ENCODE peak calls at places on chromosomes 6 and 20, in four cellular contexts. M is WERI-Rb-1, P is adrenal gland, S is GM23338. A is an unnamed sample.

GRCh38 chr20:14612389-14612788 is 275.0 kb upstream of the FLRT3 start:
- DNase-seq in P (no peak), M (no peak), S (no peak), A (peak; percentile 68)

GRCh38 chr6:132259070-132259469 is 142.2 kb downstream of the MOXD1 start:
- DNase-seq in S (peak; percentile 42), M (no peak), P (no peak), A (peak; percentile 69)

GRCh38 chr6:29845405-29846006 is 17.9 kb downstream of the HLA-G start:
- DNase-seq in M (no peak), S (no peak), P (no peak), A (no peak)

GRCh38 chr6:21163110-21163837 is 430.3 kb upstream of the SOX4 start:
- DNase-seq in P (no peak), S (no peak), M (no peak), A (peak; percentile 28)

GRCh38 chr20:58094160-58094559 is 134.3 kb downstream of the ANKRD60 start:
- DNase-seq in S (no peak), P (no peak), M (no peak), A (no peak)

GRCh38 chr6:7973603-7974002 is 63.0 kb upstream of the TXNDC5 start:
- DNase-seq in S (no peak), M (no peak), P (no peak), A (no peak)

GRCh38 chr20:41182296-41183212 is 45.2 kb downstream of the PLCG1 start:
- DNase-seq in M (no peak), P (no peak), S (no peak), A (no peak)

GRCh38 chr20:41425180-41425884 is 58.7 kb upstream of the EMILIN3 start:
- DNase-seq in P (no peak), M (no peak), S (no peak), A (no peak)

GRCh38 chr6:2197984-2198383 is 47.4 kb downstream of the GMDS start:
- DNase-seq in P (no peak), M (no peak), S (no peak), A (no peak)

GRCh38 chr20:7152071-7152470 is 384.6 kb downstream of the BMP2 start:
- DNase-seq in P (no peak), S (no peak), M (no peak), A (peak; percentile 61)

GRCh38 chr6:36113701-36114100 is 16.6 kb upstream of the MAPK13 start:
- DNase-seq in P (no peak), S (peak; percentile 29), M (no peak), A (peak; percentile 20)

GRCh38 chr6:40039042-40039441 is 104.8 kb upstream of the MOCS1 start:
- DNase-seq in M (no peak), P (no peak), S (no peak), A (no peak)

GRCh38 chr6:12331951-12332749 is 42.0 kb downstream of the EDN1 start:
- DNase-seq in M (no peak), P (no peak), S (no peak), A (peak; percentile 40)

GRCh38 chr6:129552413-129552812 is 157.6 kb downstream of the ARHGAP18 start:
- DNase-seq in M (no peak), S (peak; percentile 8), P (no peak), A (no peak)

GRCh38 chr6:91166271-91166670 is 579.4 kb upstream of the MAP3K7 start:
- DNase-seq in P (no peak), M (no peak), S (no peak), A (no peak)

GRCh38 chr6:91164105-91164504 is 577.2 kb upstream of the MAP3K7 start:
- DNase-seq in P (no peak), M (no peak), S (no peak), A (no peak)

GRCh38 chr6:91173651-91174050 is 586.8 kb upstream of the MAP3K7 start:
- DNase-seq in S (no peak), M (no peak), P (no peak), A (no peak)

GRCh38 chr6:91167846-91168245 is 581.0 kb upstream of the MAP3K7 start:
- DNase-seq in S (no peak), M (no peak), P (no peak), A (no peak)
- H3K4me3 ChIP-seq in S (no peak overlapping the region), M (no peak overlapping the region), P (no peak overlapping the region), A (no peak overlapping the region)

GRCh38 chr6:113854531-113855499 is 2.3 kb upstream of the MARCKS start:
- DNase-seq in S (peak; percentile 90), P (peak; percentile 47), M (peak; percentile 95), A (peak; percentile 75)
- TF ChIP-seq CTCF in S (no peak), P (no peak), M (peak; percentile 34), A (no peak)

GRCh38 chr6:127843582-127843981 is 57.3 kb downstream of the THEMIS start:
- DNase-seq in S (no peak), P (no peak), M (no peak), A (no peak)
- H3K4me3 ChIP-seq in S (no peak overlapping the region), P (no peak overlapping the region), M (no peak overlapping the region), A (no peak overlapping the region)

GRCh38 chr6:163432300-163432699 is 17.8 kb downstream of the QKI start:
- DNase-seq in P (no peak), S (no peak), M (no peak), A (no peak)
- TF ChIP-seq CTCF in P (no peak), S (peak; percentile 38), M (no peak), A (no peak)

GRCh38 chr6:73548458-73549446 is 27.9 kb upstream of the EEF1A1 start:
- DNase-seq in M (no peak), S (no peak), P (no peak), A (no peak)
- H3K4me3 ChIP-seq in M (no peak overlapping the region), S (no peak overlapping the region), P (no peak overlapping the region), A (no peak overlapping the region)

GRCh38 chr6:54913211-54913610 is 66.6 kb downstream of the FAM83B start:
- DNase-seq in M (no peak), S (no peak), P (no peak), A (no peak)
- TF ChIP-seq CTCF in M (no peak), S (no peak), P (no peak), A (no peak)

DNA sequence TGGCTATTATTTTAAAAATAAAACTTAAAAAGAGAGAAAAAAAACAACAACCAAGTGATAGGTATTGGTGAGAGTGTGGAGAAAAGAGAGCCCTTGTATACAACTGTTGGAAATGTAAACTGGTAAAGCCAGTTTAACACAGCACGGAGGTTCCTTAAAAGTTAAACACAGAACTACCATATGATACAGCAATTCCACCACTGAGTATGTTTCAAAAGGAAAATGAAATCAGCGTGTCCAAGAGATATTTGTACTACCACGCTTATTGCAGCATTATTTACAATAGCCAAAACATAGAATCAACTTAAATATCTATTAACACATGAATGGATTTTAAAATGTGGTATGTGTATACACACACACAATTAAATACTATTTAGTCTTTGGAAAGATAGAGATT is 1.1 kb downstream of the PTCHD4 start:
- DNase-seq in P (no peak), S (no peak), M (no peak), A (peak; percentile 15)
- H3K4me3 ChIP-seq in P (no peak overlapping the region), S (peak overlapping the region; percentile 51), M (peak overlapping the region; percentile 88), A (peak overlapping the region; percentile 11)

DNA sequence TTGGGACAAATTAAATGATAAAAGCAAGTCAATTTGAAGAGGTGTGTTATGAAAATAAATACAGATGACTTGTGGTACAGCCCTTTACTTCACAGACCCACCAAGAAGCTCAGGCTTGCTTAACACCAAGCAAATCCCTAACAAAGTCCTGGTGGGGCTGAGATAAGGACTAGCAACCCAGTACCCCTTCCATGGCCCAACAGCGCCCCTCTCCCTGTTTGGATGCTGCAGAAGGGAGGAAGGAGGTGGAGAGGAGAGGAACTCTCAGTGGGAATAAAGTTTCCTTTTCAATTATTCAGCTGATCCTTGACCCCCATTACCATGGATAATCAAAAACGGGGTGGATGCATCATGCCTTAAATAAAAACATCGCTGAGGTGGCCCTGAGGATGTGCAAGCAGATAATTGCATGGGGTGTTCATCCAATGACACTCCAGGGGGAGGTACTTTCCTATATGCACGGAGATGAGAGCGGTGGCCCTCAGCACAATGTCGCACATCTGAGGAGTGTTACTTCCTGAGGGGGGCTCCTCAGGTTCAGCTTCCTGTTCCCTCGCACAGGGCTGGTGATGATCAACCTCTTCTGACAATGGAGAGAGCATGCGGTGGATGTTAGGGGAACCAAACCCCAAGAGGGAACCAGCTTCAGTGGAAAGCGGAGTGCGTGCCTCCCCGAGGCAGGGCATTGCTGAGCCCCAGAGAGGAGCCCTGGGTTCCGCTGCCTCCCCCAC is 4.4 kb upstream of the ZNF831 start:
- DNase-seq in P (no peak), M (peak; percentile 62), S (peak; percentile 67), A (no peak)
- TF ChIP-seq CTCF in P (no peak), M (peak; percentile 37), S (peak; percentile 56), A (no peak)

DNA sequence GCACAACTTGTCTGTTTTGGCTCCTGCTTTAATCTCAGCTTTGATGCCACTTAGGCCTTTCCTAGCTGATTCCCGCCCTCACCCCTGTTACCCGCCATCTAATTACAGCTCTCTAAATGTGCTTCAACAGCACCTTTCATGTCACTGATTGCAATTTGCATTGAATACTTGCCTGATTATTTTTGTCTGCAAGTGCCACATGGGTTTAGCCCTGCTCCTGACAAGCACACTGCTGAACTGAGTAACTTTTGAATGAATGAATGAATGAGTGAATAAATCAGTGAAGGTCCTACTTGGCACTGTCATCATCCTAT is 591 bp upstream of the DCBLD1 start:
- DNase-seq in S (peak; percentile 15), P (no peak), M (no peak), A (no peak)
- H3K4me3 ChIP-seq in S (peak overlapping the region; percentile 85), P (no peak overlapping the region), M (peak overlapping the region; percentile 72), A (peak overlapping the region; percentile 90)

DNA sequence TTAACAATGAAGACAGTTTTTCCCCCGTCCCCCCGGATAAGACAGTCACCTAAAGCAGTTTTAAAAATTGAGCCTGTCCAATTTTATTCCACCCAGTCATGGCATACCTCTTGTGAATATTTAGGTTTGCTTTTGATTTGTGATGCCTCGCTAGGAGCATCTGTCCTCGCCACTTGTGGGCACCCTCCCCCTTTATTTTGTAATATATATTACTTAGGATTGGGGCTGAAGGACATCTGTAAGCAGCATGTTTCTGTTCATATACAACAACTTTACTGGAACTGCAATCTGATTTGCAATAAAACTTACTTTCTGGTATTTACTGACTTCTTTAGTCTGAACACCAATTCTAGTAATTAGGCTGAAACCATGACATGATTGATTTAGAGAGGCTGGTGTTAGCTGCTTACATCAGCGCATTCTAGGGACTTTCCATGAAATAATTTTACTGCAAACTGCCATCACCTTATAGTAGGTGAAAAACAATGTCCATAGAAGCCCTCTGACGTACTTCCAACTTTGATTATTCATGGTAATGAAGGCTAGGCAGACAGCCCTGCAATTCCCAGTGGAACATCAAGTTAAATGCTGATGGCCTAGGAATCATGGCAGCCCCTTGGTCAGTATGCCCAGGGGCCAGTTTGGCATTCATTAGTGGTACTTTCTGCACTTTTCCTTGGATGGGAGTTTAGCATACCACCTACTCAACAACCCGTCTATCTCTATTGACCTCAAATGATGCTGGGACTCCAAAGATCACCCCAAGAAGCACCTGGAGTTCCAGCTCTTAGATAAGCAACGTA is 132.9 kb upstream of the MCHR2 start:
- DNase-seq in S (no peak), P (no peak), M (no peak), A (no peak)
- TF ChIP-seq CTCF in S (peak; percentile 31), P (no peak), M (no peak), A (no peak)